ENCODE peak calls at places on chromosomes 13 and 19, in five cellular contexts. A is PC-9, E is RWPE1, Y is heart right ventricle, K is progenitor cell of endocrine pancreas. Q is an unnamed sample.

GRCh38 chr19:50723069-50723468 is at the start of gene CLEC11A:
- DNase-seq in A (no peak), E (no peak), Y (peak), K (no peak), Q (no peak)

GRCh38 chr13:100495455-100495854 is 93.1 kb downstream of the GGACT start:
- DNase-seq in A (no peak), E (no peak), Y (no peak), K (no peak), Q (no peak)

GRCh38 chr13:83449666-83450395 is 432.4 kb downstream of the SLITRK1 start:
- DNase-seq in A (peak), E (peak), Y (no peak), K (no peak), Q (no peak)

GRCh38 chr19:4851551-4852290 is 15.7 kb downstream of the PLIN3 start:
- DNase-seq in A (no peak), E (peak), Y (peak), K (peak), Q (peak)

GRCh38 chr13:109088528-109088927 is 459.1 kb downstream of the MYO16 start:
- DNase-seq in A (no peak), E (no peak), Y (no peak), K (no peak), Q (no peak)

GRCh38 chr13:26377038-26377437 is 123.1 kb downstream of the CDK8 start:
- DNase-seq in A (no peak), E (peak), Y (no peak), K (no peak), Q (no peak)

GRCh38 chr13:110266983-110267382 is 40.0 kb downstream of the COL4A1 start:
- DNase-seq in A (no peak), E (no peak), Y (no peak), K (no peak), Q (no peak)

GRCh38 chr19:19758164-19758563 is 25.3 kb upstream of the ZNF14 start:
- DNase-seq in A (no peak), E (no peak), Y (no peak), K (no peak), Q (no peak)

GRCh38 chr19:3178973-3179738 is 587 bp downstream of the S1PR4 start:
- DNase-seq in A (no peak), E (no peak), Y (no peak), K (no peak), Q (peak)

GRCh38 chr13:23514076-23514475 is 56.1 kb upstream of the TNFRSF19 start:
- DNase-seq in A (no peak), E (no peak), Y (no peak), K (no peak), Q (no peak)

GRCh38 chr13:23515116-23515515 is 55.1 kb upstream of the TNFRSF19 start:
- DNase-seq in A (no peak), E (no peak), Y (no peak), K (no peak), Q (no peak)

GRCh38 chr13:23513460-23513859 is 56.8 kb upstream of the TNFRSF19 start:
- DNase-seq in A (no peak), E (no peak), Y (no peak), K (no peak), Q (no peak)

GRCh38 chr13:23510979-23511735 is 59.1 kb upstream of the TNFRSF19 start:
- DNase-seq in A (no peak), E (no peak), Y (no peak), K (no peak), Q (no peak)

GRCh38 chr13:23512762-23513395 is 57.3 kb upstream of the TNFRSF19 start:
- DNase-seq in A (no peak), E (no peak), Y (no peak), K (no peak), Q (no peak)
- TF ChIP-seq CTCF in A (peak), E (no peak), Y (peak), K (peak), Q (no peak)

GRCh38 chr13:81172603-81173002 is 831.7 kb upstream of the SPRY2 start:
- DNase-seq in A (no peak), E (no peak), Y (no peak), K (no peak), Q (no peak)

DNA sequence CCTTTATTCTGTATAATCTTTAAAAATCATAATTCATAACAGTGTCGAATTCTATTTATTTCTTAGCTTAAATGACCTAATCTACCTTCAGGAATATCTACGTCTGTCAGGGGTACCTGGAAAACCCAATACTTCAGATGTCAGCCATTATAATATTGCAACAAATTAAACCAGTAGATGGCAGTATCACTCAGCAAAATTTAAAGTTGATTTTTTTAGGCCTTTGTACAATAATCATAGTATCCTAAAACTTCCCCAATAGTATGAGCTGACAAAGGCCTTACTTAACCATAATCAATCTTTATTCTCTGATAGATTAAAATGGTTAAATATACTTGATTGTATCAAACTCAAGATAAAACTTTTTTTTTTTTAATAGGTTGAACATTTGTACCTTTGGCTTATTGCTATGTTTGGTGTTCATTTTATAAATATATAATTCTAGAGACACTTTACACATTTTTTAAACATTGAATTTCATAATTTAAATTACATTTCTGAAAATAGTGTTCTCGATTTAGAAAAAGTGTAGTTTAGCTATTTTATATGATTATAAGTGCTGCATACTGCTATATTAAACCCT is 830.2 kb upstream of the SPRY2 start:
- DNase-seq in A (no peak), E (peak), Y (no peak), K (no peak), Q (no peak)
- TF ChIP-seq CTCF in A (peak), E (peak), Y (peak), K (peak), Q (no peak)

GRCh38 chr19:35555301-35556005 is 8.0 kb downstream of the ATP4A start:
- DNase-seq in A (no peak), E (no peak), Y (no peak), K (no peak), Q (no peak)
- TF ChIP-seq CTCF in A (peak), E (peak), Y (no peak), K (peak), Q (no peak)

GRCh38 chr19:16328824-16329482 is 4.3 kb downstream of the KLF2 start:
- DNase-seq in A (no peak), E (no peak), Y (no peak), K (no peak), Q (no peak)
- TF ChIP-seq CTCF in A (no peak), E (no peak), Y (no peak), K (no peak), Q (no peak)

GRCh38 chr13:24512208-24513068 is at the start of gene PARP4:
- DNase-seq in A (peak), E (peak), Y (peak), K (peak), Q (peak)
- TF ChIP-seq CTCF in A (no peak), E (no peak), Y (no peak), K (peak), Q (no peak)

GRCh38 chr13:30464496-30465351 is 1.0 kb downstream of the HMGB1 start:
- DNase-seq in A (peak), E (peak), Y (peak), K (peak), Q (peak)
- TF ChIP-seq CTCF in A (no peak), E (no peak), Y (no peak), K (no peak), Q (no peak)

Q was measured in activated B cell treated with CpG ODN at 0.5 μM for 24 hours.